ENCODE peak calls at places on chromosome 17, in nine cellular contexts. E, C, F, X, Z, M, S, Q and O are unnamed samples. For H3K9me3, the result is how much of the 10 kb centered on the place peaks cover.

GRCh38 chr17:57662021-57662420 is 83.1 kb downstream of the CCDC182 start:
- DNase-seq in E (no peak), C (no peak), F (no peak), X (no peak), Z (no peak), M (no peak), S (no peak), Q (no peak), O (no peak)

GRCh38 chr17:4118095-4118743 is 24.6 kb downstream of the ZZEF1 start:
- DNase-seq in E (no peak), C (no peak), F (no peak), X (no peak), Z (no peak), M (no peak), S (no peak), Q (no peak), O (no peak)

GRCh38 chr17:32286518-32286900 is 20.9 kb downstream of the RHBDL3 start:
- DNase-seq in E (no peak), C (peak), F (no peak), X (no peak), Z (no peak), M (no peak), S (no peak), Q (no peak), O (no peak)

GRCh38 chr17:79003661-79004411 is 5.7 kb downstream of the CANT1 start:
- DNase-seq in E (no peak), C (peak), F (no peak), X (no peak), Z (no peak), M (no peak), S (no peak), Q (no peak), O (no peak)

GRCh38 chr17:50425001-50425681 is 877 bp upstream of the ACSF2 start:
- DNase-seq in E (no peak), C (no peak), F (no peak), X (no peak), Z (no peak), M (no peak), S (no peak), Q (no peak), O (no peak)

GRCh38 chr17:67995568-67996191 is 589 bp downstream of the C17orf58 start:
- DNase-seq in E (no peak), C (peak), F (peak), X (no peak), Z (peak), M (peak), S (no peak), Q (no peak), O (no peak)

GRCh38 chr17:35906559-35907265 is 23.9 kb downstream of the RDM1 start:
- DNase-seq in E (no peak), C (no peak), F (no peak), X (no peak), Z (no peak), M (no peak), S (no peak), Q (no peak), O (no peak)

GRCh38 chr17:1883536-1883935 is 53.7 kb downstream of the RPA1 start:
- DNase-seq in E (no peak), C (no peak), F (no peak), X (no peak), Z (no peak), M (no peak), S (no peak), Q (no peak), O (no peak)

GRCh38 chr17:39870776-39871175 is 2.8 kb downstream of the ZPBP2 start:
- DNase-seq in E (no peak), C (no peak), F (no peak), X (no peak), Z (no peak), M (no peak), S (no peak), Q (no peak), O (no peak)

GRCh38 chr17:45110676-45111611 is 21.4 kb downstream of the PLCD3 start:
- DNase-seq in E (no peak), C (peak), F (no peak), X (peak), Z (no peak), M (no peak), S (no peak), Q (no peak), O (no peak)

GRCh38 chr17:68324114-68324513 is 32.8 kb downstream of the ARSG start:
- DNase-seq in E (no peak), C (no peak), F (no peak), X (no peak), Z (no peak), M (no peak), S (no peak), Q (no peak), O (no peak)

GRCh38 chr17:56742601-56743000 is 91.1 kb downstream of the C17orf67 start:
- DNase-seq in E (no peak), C (no peak), F (no peak), X (no peak), Z (no peak), M (no peak), S (no peak), Q (no peak), O (no peak)

GRCh38 chr17:50689251-50689650 is 18.5 kb downstream of the ANKRD40 start:
- DNase-seq in E (no peak), C (peak), F (no peak), X (peak), Z (no peak), M (peak), S (no peak), Q (no peak), O (no peak)

GRCh38 chr17:62963296-62963695 is 2.7 kb upstream of the TANC2 start:
- DNase-seq in E (no peak), C (no peak), F (no peak), X (peak), Z (no peak), M (no peak), S (peak), Q (no peak), O (no peak)

GRCh38 chr17:72369366-72369765 is 248.5 kb downstream of the SOX9 start:
- DNase-seq in E (no peak), C (no peak), F (no peak), X (no peak), Z (no peak), M (no peak), S (no peak), Q (no peak), O (no peak)

GRCh38 chr17:40190197-40191021 is 13.1 kb downstream of the RAPGEFL1 start:
- DNase-seq in E (no peak), C (peak), F (peak), X (no peak), Z (peak), M (peak), S (no peak), Q (no peak), O (no peak)

GRCh38 chr17:40949406-40949805 is 12.0 kb upstream of the KRT23 start:
- DNase-seq in E (no peak), C (no peak), F (no peak), X (no peak), Z (no peak), M (no peak), S (no peak), Q (no peak), O (no peak)

GRCh38 chr17:29124931-29125270 is 55.3 kb downstream of the MYO18A start:
- DNase-seq in E (no peak), C (no peak), F (no peak), X (no peak), Z (no peak), M (no peak), S (no peak), Q (no peak), O (no peak)
- H3K9me3 ChIP-seq in E (under half), C (under half), F (under half), X (under half), Z (under half), M (under half), S (under half), Q (under half), O (under half)

DNA sequence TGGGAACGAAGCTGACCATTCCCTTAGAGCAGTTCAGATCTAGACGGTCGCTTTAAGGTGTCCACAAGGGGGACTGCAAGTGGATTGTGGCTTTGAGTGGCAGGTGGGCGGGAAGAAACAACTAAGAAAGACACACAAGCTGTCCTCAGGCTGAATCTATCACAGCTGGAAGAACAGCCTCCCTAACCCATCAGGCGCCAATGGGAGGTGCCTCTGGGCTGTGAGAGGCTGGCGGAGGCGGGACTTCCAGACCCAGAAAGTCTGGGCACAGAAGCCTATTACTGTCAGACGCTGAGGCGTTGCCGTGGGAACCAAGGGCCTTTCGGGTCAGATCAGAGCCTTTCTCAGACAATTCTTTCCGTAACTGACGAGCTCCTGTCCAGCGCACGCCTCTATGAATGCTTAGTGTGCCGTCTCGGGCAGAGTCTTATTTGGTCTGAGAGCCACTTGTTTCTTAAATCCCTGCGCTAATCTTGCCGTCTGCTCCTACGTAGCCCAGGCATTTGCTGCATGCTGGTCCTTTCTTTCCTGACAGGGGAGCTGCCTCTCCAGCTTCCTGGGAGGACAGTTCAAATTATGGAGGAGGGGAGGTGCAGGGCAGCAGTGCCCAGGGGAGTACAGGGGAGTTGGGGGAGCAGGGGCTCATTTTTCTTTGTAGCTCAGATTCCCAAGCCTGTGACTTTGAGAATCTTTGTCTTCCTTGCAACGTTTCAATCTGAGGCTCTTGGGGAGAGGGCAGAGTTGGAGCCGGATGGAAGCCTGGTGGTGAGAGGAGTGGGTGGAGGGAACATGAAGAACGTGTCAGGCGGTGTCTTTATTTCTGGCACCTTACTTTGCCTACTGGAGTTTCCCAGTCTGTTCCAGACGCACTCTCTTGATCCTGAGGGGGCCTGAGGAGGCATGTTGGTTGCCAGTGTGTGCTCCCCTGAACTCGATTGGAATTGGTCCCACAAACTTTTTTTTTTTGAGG is 618.7 kb downstream of the KCNJ18 start:
- DNase-seq in E (no peak), C (no peak), F (no peak), X (no peak), Z (no peak), M (peak), S (no peak), Q (no peak), O (no peak)
- H3K9me3 ChIP-seq in E (under half), C (under half), F (under half), X (under half), Z (under half), M (under half), S (under half), Q (under half), O (under half)

DNA sequence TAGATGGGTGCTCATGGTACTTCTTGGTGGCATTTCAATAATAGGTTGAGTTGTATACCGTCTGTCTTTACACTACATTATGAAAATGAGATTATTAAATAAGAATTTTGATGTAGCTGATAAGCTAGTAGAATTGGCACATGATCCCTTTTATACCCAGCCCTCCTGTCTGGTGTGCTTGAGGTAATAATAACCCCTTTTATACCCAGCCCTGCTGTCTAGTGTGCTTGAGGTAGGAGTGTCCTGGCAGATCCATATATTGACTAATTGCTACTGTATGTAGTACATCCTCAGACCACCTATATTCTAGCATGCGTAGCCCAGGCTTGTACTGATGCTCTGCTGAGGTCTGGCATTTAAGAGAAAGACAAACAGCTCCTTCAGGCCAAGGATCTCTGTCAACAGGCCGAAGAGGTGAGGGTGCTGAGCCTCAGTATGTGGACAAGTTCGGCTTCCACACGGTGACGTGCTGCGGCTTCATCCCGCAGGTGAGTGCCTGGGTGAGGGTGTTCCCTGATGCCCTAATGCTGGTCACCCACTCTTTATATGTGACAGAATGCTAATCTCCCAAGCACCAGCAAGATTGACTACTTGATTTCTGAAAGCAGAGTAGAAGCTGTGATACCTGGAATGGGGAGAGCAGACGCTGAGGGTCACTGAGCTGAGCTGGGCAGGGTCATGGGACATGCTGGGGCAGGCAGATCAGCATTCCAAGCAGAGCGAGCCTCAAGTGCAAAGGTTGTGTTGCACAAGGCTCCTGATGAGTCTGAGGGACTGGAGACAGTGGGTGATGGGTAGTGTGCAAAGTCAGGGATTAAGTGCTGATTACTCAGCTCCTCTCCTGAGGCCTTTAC is 5.7 kb downstream of the FN3K start:
- DNase-seq in E (no peak), C (no peak), F (peak), X (no peak), Z (no peak), M (no peak), S (no peak), Q (no peak), O (no peak)
- H3K9me3 ChIP-seq in E (under half), C (under half), F (under half), X (under half), Z (under half), M (under half), S (under half), Q (under half), O (under half)

GRCh38 chr17:22300177-22300576 is 607.9 kb downstream of the KCNJ18 start:
- DNase-seq in E (no peak), C (no peak), F (no peak), X (no peak), Z (no peak), M (no peak), S (no peak), Q (no peak), O (no peak)
- H3K9me3 ChIP-seq in E (under half), C (under half), F (under half), X (under half), Z (under half), M (under half), S (under half), Q (half or more), O (under half)

GRCh38 chr17:22703204-22703603 is 1010.9 kb downstream of the KCNJ18 start:
- DNase-seq in E (no peak), C (no peak), F (no peak), X (no peak), Z (no peak), M (no peak), S (no peak), Q (no peak), O (no peak)
- H3K9me3 ChIP-seq in E (under half), C (half or more), F (under half), X (under half), Z (under half), M (under half), S (under half), Q (under half), O (under half)

GRCh38 chr17:22515599-22515998 is 823.3 kb downstream of the KCNJ18 start:
- DNase-seq in E (no peak), C (no peak), F (no peak), X (no peak), Z (no peak), M (no peak), S (no peak), Q (no peak), O (no peak)
- H3K9me3 ChIP-seq in E (under half), C (under half), F (under half), X (under half), Z (under half), M (under half), S (under half), Q (half or more), O (under half)

DNA sequence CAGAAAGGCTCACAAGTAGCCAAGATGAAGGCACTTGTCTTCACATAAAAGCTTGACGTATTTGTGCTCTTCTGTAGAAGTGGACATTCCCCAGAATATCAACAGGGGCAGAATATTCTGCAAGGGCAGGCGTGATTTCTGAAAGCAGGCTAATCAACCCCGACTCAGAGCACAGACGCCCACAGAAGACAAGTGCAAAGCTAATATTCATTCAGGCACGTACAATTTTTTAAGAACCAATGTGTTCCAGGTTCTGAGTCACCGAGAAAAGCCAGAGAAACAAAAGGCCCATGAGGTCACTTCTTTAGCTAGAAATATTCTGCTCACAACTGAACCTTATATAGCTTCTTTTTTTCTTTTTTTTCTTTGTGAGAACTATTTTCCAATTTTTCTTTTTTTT is 121.6 kb downstream of the DNAH9 start:
- DNase-seq in E (no peak), C (no peak), F (no peak), X (no peak), Z (no peak), M (no peak), S (no peak), Q (no peak), O (no peak)
- H3K9me3 ChIP-seq in E (under half), C (under half), F (under half), X (under half), Z (under half), M (under half), S (under half), Q (under half), O (under half)

GRCh38 chr17:13171790-13172189 is 154.0 kb upstream of the ELAC2 start:
- DNase-seq in E (no peak), C (no peak), F (no peak), X (no peak), Z (no peak), M (no peak), S (no peak), Q (no peak), O (no peak)

GRCh38 chr17:13181683-13182082 is 163.9 kb upstream of the ELAC2 start:
- DNase-seq in E (no peak), C (no peak), F (no peak), X (no peak), Z (no peak), M (no peak), S (no peak), Q (no peak), O (no peak)

GRCh38 chr17:13176436-13176835 is 158.6 kb upstream of the ELAC2 start:
- DNase-seq in E (no peak), C (no peak), F (no peak), X (no peak), Z (no peak), M (no peak), S (no peak), Q (no peak), O (no peak)
- H3K9me3 ChIP-seq in E (under half), C (under half), F (under half), X (under half), Z (under half), M (under half), S (under half), Q (under half), O (under half)

GRCh38 chr17:53490447-53490968 is 332.2 kb upstream of the KIF2B start:
- DNase-seq in E (no peak), C (no peak), F (no peak), X (no peak), Z (no peak), M (no peak), S (no peak), Q (no peak), O (no peak)

GRCh38 chr17:53499277-53499676 is 323.4 kb upstream of the KIF2B start:
- DNase-seq in E (no peak), C (no peak), F (no peak), X (no peak), Z (no peak), M (peak), S (no peak), Q (no peak), O (no peak)

GRCh38 chr17:53492532-53492931 is 330.2 kb upstream of the KIF2B start:
- DNase-seq in E (no peak), C (no peak), F (no peak), X (no peak), Z (no peak), M (no peak), S (no peak), Q (no peak), O (no peak)

GRCh38 chr17:53496356-53496755 is 326.4 kb upstream of the KIF2B start:
- DNase-seq in E (no peak), C (no peak), F (no peak), X (no peak), Z (no peak), M (no peak), S (no peak), Q (no peak), O (no peak)
- H3K9me3 ChIP-seq in E (under half), C (under half), F (under half), X (under half), Z (under half), M (under half), S (under half), Q (under half), O (under half)

GRCh38 chr17:10019941-10020403 is 114.9 kb upstream of the RCVRN start:
- DNase-seq in E (no peak), C (no peak), F (no peak), X (no peak), Z (no peak), M (no peak), S (no peak), Q (no peak), O (no peak)
- H3K9me3 ChIP-seq in E (under half), C (under half), F (under half), X (under half), Z (under half), M (under half), S (under half), Q (under half), O (under half)